ENCODE peak calls at places on chromosomes 16 and 17, in ten cellular contexts. E is T-helper 1 cell; P is PC-9; X is progenitor cell of endocrine pancreas; D is lung microvascular endothelial cell; H is H9; A is right lobe of liver; B is natural killer cell treated with Interleukin-12 subunit alpha and Interleukin-12 subunit beta and Interleukin-15 and Interleukin-18, amount 100 ng/mL, for 72 hours; Z is stimulated activated naive CD8-positive, alpha-beta T cell treated with anti-CD3 and anti-CD28 coated beads, Interleukin-15, Interleukin-2, amounts not matched to agents 100 U/mL and 50 U/mL, for 24 hours; U is adrenal gland. R is an unnamed sample.

GRCh38 chr16:75621170-75621477 is 2.0 kb downstream of the ADAT1 start:
- DNase-seq in B (no peak), P (no peak), Z (no peak), D (peak), H (no peak), U (no peak), X (no peak), E (no peak), A (no peak), R (no peak)

GRCh38 chr16:84091460-84091859 is 25.3 kb downstream of the MBTPS1 start:
- DNase-seq in A (no peak), Z (no peak), U (no peak), B (no peak), P (no peak), D (no peak), X (no peak), H (no peak), E (no peak), R (no peak)

GRCh38 chr17:41907633-41908539 is 10.9 kb downstream of the ACLY start:
- DNase-seq in B (no peak), X (peak), A (no peak), D (no peak), H (no peak), U (no peak), E (no peak), Z (no peak), P (no peak), R (no peak)

GRCh38 chr16:55643161-55643970 is 12.4 kb upstream of the SLC6A2 start:
- DNase-seq in B (no peak), E (no peak), X (no peak), U (no peak), D (peak), H (peak), P (no peak), Z (no peak), A (no peak), R (no peak)

GRCh38 chr16:76668207-76668725 is 391.1 kb downstream of the CNTNAP4 start:
- DNase-seq in E (no peak), A (no peak), Z (no peak), P (no peak), B (no peak), H (peak), U (no peak), D (no peak), X (no peak), R (no peak)

GRCh38 chr16:13852827-13853226 is 67.1 kb upstream of the ERCC4 start:
- DNase-seq in B (no peak), A (no peak), D (no peak), U (no peak), Z (no peak), P (no peak), E (no peak), X (no peak), H (no peak), R (no peak)

GRCh38 chr17:39813631-39814030 is 50.5 kb downstream of the IKZF3 start:
- DNase-seq in U (no peak), P (no peak), E (peak), D (no peak), X (no peak), Z (peak), H (no peak), B (peak), A (no peak), R (no peak)

GRCh38 chr16:68792465-68793324 is 50.6 kb upstream of the TANGO6 start:
- DNase-seq in U (no peak), B (no peak), X (no peak), P (no peak), D (no peak), Z (no peak), H (no peak), E (no peak), A (peak), R (no peak)

GRCh38 chr17:1829189-1829578 is 518 bp downstream of the SMYD4 start:
- DNase-seq in P (no peak), U (no peak), Z (peak), X (no peak), B (no peak), H (no peak), A (no peak), E (no peak), D (peak), R (no peak)

GRCh38 chr17:49703557-49704277 is 4.0 kb downstream of the SLC35B1 start:
- DNase-seq in Z (no peak), H (peak), X (no peak), D (peak), B (no peak), A (peak), P (peak), U (no peak), E (peak), R (peak)

GRCh38 chr16:71507061-71507460 is 17.9 kb upstream of the ZNF19 start:
- DNase-seq in B (no peak), A (no peak), P (no peak), U (no peak), Z (no peak), E (no peak), H (no peak), X (no peak), D (no peak), R (no peak)

GRCh38 chr16:87108941-87109340 is 208.3 kb downstream of the C16orf95 start:
- DNase-seq in U (no peak), Z (no peak), P (no peak), E (no peak), X (no peak), H (no peak), A (no peak), D (no peak), B (no peak), R (no peak)

GRCh38 chr17:32323784-32324590 is 18.0 kb downstream of the C17orf75 start:
- DNase-seq in D (peak), X (no peak), H (no peak), B (peak), A (peak), U (no peak), E (peak), P (no peak), Z (peak), R (no peak)

GRCh38 chr16:66135376-66135775 is 231.1 kb upstream of the CDH5 start:
- DNase-seq in P (no peak), U (peak), X (no peak), Z (no peak), D (no peak), E (no peak), B (no peak), H (no peak), A (no peak), R (no peak)

GRCh38 chr16:20857281-20857680 is 42.9 kb downstream of the DCUN1D3 start:
- DNase-seq in E (no peak), X (no peak), D (no peak), Z (no peak), U (no peak), H (no peak), A (no peak), P (no peak), B (no peak), R (no peak)

GRCh38 chr17:34269969-34270368 is at the start of gene CCL7:
- DNase-seq in U (no peak), X (no peak), H (no peak), A (no peak), D (no peak), B (no peak), E (no peak), P (no peak), Z (no peak), R (no peak)

GRCh38 chr17:59498421-59499307 is 66.7 kb upstream of the DHX40 start:
- DNase-seq in X (no peak), Z (no peak), B (no peak), H (no peak), E (no peak), A (no peak), D (no peak), P (no peak), U (no peak), R (no peak)

GRCh38 chr17:44076716-44077594 is 6.4 kb downstream of the G6PC3 start:
- DNase-seq in H (peak), E (no peak), X (no peak), P (no peak), Z (no peak), B (no peak), U (no peak), A (no peak), D (no peak), R (no peak)